ENCODE peak calls at places on chromosomes 11 and 22, in five cellular contexts. Y is neural crest cell, H is left ventricle myocardium inferior, X is nephron progenitor cell, W is progenitor cell of endocrine pancreas. F is an unnamed sample.

GRCh38 chr22:23400286-23400981 is 179.7 kb downstream of the IGLL1 start:
- DNase-seq in Y (no peak), H (no peak), X (no peak), W (no peak), F (no peak)

GRCh38 chr22:27850000-27850465 is 48.5 kb upstream of the MN1 start:
- DNase-seq in Y (no peak), H (peak; percentile 41), X (no peak), W (no peak), F (no peak)

GRCh38 chr22:30422481-30423295 is 2.9 kb upstream of the MTFP1 start:
- DNase-seq in Y (no peak), H (peak; percentile 28), X (no peak), W (no peak), F (no peak)

GRCh38 chr11:69585385-69585784 is 55.6 kb upstream of the CCND1 start:
- DNase-seq in Y (no peak), H (no peak), X (no peak), W (no peak), F (no peak)

GRCh38 chr11:95256204-95256819 is 25.3 kb upstream of the SESN3 start:
- DNase-seq in Y (no peak), H (no peak), X (no peak), W (no peak), F (no peak)

GRCh38 chr11:2666828-2667570 is 32.8 kb downstream of the KCNQ1OT1 start:
- DNase-seq in Y (no peak), H (no peak), X (no peak), W (peak; percentile 6), F (no peak)

GRCh38 chr22:31100762-31101525 is 6.4 kb downstream of the SELENOM start:
- DNase-seq in Y (no peak), H (no peak), X (no peak), W (no peak), F (no peak)

GRCh38 chr11:126561327-126561893 is 205.9 kb downstream of the ST3GAL4 start:
- DNase-seq in Y (peak; percentile 77), H (peak; percentile 23), X (peak; percentile 88), W (peak; percentile 60), F (peak; percentile 76)

GRCh38 chr22:39856588-39856987 is 37.0 kb downstream of the ENTHD1 start:
- DNase-seq in Y (no peak), H (no peak), X (no peak), W (no peak), F (no peak)

GRCh38 chr22:30027169-30027568 is 53.1 kb upstream of the HORMAD2 start:
- DNase-seq in Y (no peak), H (no peak), X (no peak), W (no peak), F (no peak)

GRCh38 chr22:20424937-20425587 is 12.6 kb downstream of the SCARF2 start:
- DNase-seq in Y (no peak), H (peak; percentile 49), X (no peak), W (no peak), F (no peak)

GRCh38 chr11:17218403-17218802 is 10.6 kb upstream of the PIK3C2A start:
- DNase-seq in Y (no peak), H (no peak), X (no peak), W (no peak), F (no peak)

GRCh38 chr11:117424781-117425180 is 97.1 kb downstream of the CEP164 start:
- DNase-seq in Y (no peak), H (no peak), X (no peak), W (no peak), F (no peak)

GRCh38 chr22:43110444-43110926 is at the start of gene BIK:
- DNase-seq in Y (peak; percentile 27), H (peak; percentile 39), X (peak; percentile 62), W (peak; percentile 31), F (no peak)

GRCh38 chr11:61586792-61587430 is 6.0 kb upstream of the SYT7 start:
- DNase-seq in Y (no peak), H (no peak), X (no peak), W (no peak), F (no peak)

GRCh38 chr22:33451851-33452469 is 393.8 kb upstream of the SYN3 start:
- DNase-seq in Y (no peak), H (no peak), X (no peak), W (no peak), F (no peak)

GRCh38 chr11:69840371-69841169 is 21.4 kb upstream of the FGF3 start:
- DNase-seq in Y (no peak), H (no peak), X (no peak), W (no peak), F (no peak)

GRCh38 chr11:119481667-119482400 is 58.9 kb upstream of the THY1 start:
- DNase-seq in Y (no peak), H (no peak), X (peak; percentile 29), W (no peak), F (peak; percentile 15)

GRCh38 chr11:110200241-110200640 is 96.2 kb downstream of the RDX start:
- DNase-seq in Y (no peak), H (no peak), X (no peak), W (no peak), F (no peak)

GRCh38 chr11:48669146-48669545 is 180.6 kb downstream of the OR4A47 start:
- DNase-seq in Y (no peak), H (no peak), X (no peak), W (no peak), F (no peak)

GRCh38 chr11:1983601-1983961 is 14.1 kb downstream of the H19 start:
- DNase-seq in Y (no peak), H (no peak), X (no peak), W (no peak), F (no peak)

GRCh38 chr11:35009191-35009940 is 92.9 kb downstream of the PDHX start:
- DNase-seq in Y (no peak), H (no peak), X (no peak), W (no peak), F (no peak)

GRCh38 chr11:74784234-74784633 is 35.6 kb downstream of the RNF169 start:
- DNase-seq in Y (no peak), H (no peak), X (no peak), W (no peak), F (no peak)

GRCh38 chr11:80473562-80473961 is 1032.7 kb upstream of the TENM4 start:
- DNase-seq in Y (no peak), H (no peak), X (no peak), W (no peak), F (no peak)

GRCh38 chr11:11426226-11426915 is 73.3 kb upstream of the CSNK2A3 start:
- DNase-seq in Y (no peak), H (no peak), X (no peak), W (no peak), F (no peak)

GRCh38 chr11:120208012-120208441 is 2.8 kb upstream of the OAF start:
- DNase-seq in Y (no peak), H (no peak), X (no peak), W (no peak), F (no peak)

GRCh38 chr11:11152877-11153276 is 200.2 kb downstream of the CSNK2A3 start:
- DNase-seq in Y (no peak), H (no peak), X (no peak), W (no peak), F (no peak)

GRCh38 chr11:100739636-100740035 is 52.5 kb downstream of the ARHGAP42 start:
- DNase-seq in Y (no peak), H (no peak), X (peak; percentile 12), W (no peak), F (no peak)

GRCh38 chr11:117972589-117973445 is 13.4 kb upstream of the IL10RA start:
- DNase-seq in Y (no peak), H (no peak), X (no peak), W (no peak), F (peak; percentile 19)

GRCh38 chr22:39300198-39300830 is 19.1 kb downstream of the RPL3 start:
- DNase-seq in Y (no peak), H (peak; percentile 56), X (no peak), W (no peak), F (no peak)

GRCh38 chr22:42895087-42895486 is 38.0 kb upstream of the ARFGAP3 start:
- DNase-seq in Y (no peak), H (no peak), X (no peak), W (no peak), F (no peak)

GRCh38 chr11:58576792-58577440 is 1.3 kb upstream of the LPXN start:
- DNase-seq in Y (no peak), H (no peak), X (no peak), W (no peak), F (no peak)

GRCh38 chr11:47132981-47133380 is 43.7 kb downstream of the ARFGAP2 start:
- DNase-seq in Y (no peak), H (no peak), X (no peak), W (no peak), F (no peak)

GRCh38 chr22:40383905-40384304 is 13.5 kb downstream of the SGSM3 start:
- DNase-seq in Y (no peak), H (no peak), X (no peak), W (no peak), F (no peak)

GRCh38 chr11:74871037-74871436 is 77.9 kb downstream of the XRRA1 start:
- DNase-seq in Y (no peak), H (no peak), X (no peak), W (no peak), F (no peak)

GRCh38 chr22:48972979-48973693 is 854.5 kb downstream of the BRD1 start:
- DNase-seq in Y (no peak), H (no peak), X (no peak), W (no peak), F (peak; percentile 25)

GRCh38 chr22:48973694-48974041 is 854.0 kb downstream of the BRD1 start:
- DNase-seq in Y (no peak), H (no peak), X (no peak), W (no peak), F (peak; percentile 25)

DNA sequence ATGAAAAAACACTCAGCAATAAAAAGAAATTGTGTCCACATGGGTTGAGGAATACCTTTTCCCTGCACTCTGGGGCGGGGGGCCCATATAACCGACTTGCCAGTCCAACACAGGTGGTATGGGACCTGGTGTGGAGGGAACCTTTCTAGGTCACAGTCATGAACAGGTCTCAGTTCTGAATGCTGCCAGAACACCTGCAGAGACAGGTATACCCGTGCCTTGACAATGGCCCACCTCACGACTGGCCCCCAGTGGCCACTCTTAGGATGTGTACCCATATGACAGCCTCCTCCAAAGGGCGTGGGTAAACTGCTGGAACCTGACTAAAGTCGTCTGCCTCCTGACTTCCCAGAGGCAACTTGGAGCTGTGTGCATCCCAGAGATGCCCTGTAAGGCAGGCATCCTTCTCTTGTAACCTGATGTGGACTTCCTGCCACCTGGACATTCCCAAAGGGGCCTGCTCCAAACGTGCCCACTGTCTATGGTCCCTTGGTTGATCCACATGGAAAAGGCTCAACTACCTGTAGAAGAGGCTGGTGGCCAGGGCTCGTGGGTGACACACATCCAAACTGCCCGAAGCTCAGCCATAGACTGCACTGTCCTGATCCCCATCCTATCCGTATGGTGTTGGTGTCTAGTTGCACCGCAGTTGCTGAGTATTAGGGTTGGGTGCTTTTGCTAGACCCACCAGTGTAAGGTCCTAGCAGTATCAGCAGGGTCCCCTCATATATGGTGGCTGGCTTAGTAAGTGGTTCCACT is 859.3 kb downstream of the BRD1 start:
- DNase-seq in Y (no peak), H (peak; percentile 5), X (no peak), W (peak; percentile 50), F (peak; percentile 41)
- TF ChIP-seq CTCF in Y (peak; percentile 68), H (no peak), X (peak; percentile 63), W (peak; percentile 80), F (peak; percentile 38)

GRCh38 chr11:130037881-130038601 is 31.7 kb upstream of the APLP2 start:
- DNase-seq in Y (no peak), H (no peak), X (no peak), W (no peak), F (no peak)
- TF ChIP-seq CTCF in Y (no peak), H (no peak), X (no peak), W (no peak), F (no peak)

GRCh38 chr11:12868315-12869073 is 140.6 kb upstream of the RASSF10 start:
- DNase-seq in Y (no peak), H (no peak), X (no peak), W (no peak), F (no peak)
- TF ChIP-seq CTCF in Y (no peak), H (peak; percentile 29), X (no peak), W (peak; percentile 15), F (no peak)

GRCh38 chr11:127993788-127994187 is 593.6 kb downstream of the ETS1 start:
- DNase-seq in Y (no peak), H (no peak), X (no peak), W (no peak), F (no peak)
- TF ChIP-seq CTCF in Y (no peak), H (no peak), X (no peak), W (peak; percentile 29), F (peak; percentile 34)